ENCODE peak calls at places on chromosomes 2 and 18, in seven cellular contexts. J, Q, K, Z, S, L and Y are unnamed samples.

GRCh38 chr18:8794133-8794986 is 89.0 kb downstream of the MTCL1 start:
- DNase-seq in J (no peak), Q (peak), K (peak), Z (no peak), S (no peak), L (peak), Y (no peak)

GRCh38 chr2:85886585-85886984 is 2.2 kb downstream of the ST3GAL5 start:
- DNase-seq in J (peak), Q (no peak), K (no peak), Z (no peak), S (peak), L (peak), Y (no peak)

GRCh38 chr2:84674586-84674985 is 158.3 kb downstream of the DNAH6 start:
- DNase-seq in J (no peak), Q (no peak), K (no peak), Z (no peak), S (no peak), L (no peak), Y (no peak)

GRCh38 chr2:217275091-217275490 is 415.2 kb upstream of the TNP1 start:
- DNase-seq in J (no peak), Q (no peak), K (no peak), Z (no peak), S (no peak), L (no peak), Y (no peak)

GRCh38 chr2:54954705-54955357 is 95.4 kb downstream of the RTN4 start:
- DNase-seq in J (no peak), Q (no peak), K (no peak), Z (no peak), S (no peak), L (no peak), Y (no peak)

GRCh38 chr18:227902-228301 is 39.9 kb downstream of the THOC1 start:
- DNase-seq in J (no peak), Q (no peak), K (no peak), Z (no peak), S (no peak), L (no peak), Y (no peak)

GRCh38 chr2:105166671-105167070 is 74.9 kb upstream of the GPR45 start:
- DNase-seq in J (no peak), Q (no peak), K (no peak), Z (peak), S (no peak), L (no peak), Y (peak)

GRCh38 chr2:241379481-241380480 is 23.7 kb downstream of the FARP2 start:
- DNase-seq in J (no peak), Q (no peak), K (no peak), Z (no peak), S (no peak), L (peak), Y (no peak)

GRCh38 chr2:235320341-235320740 is 173.5 kb upstream of the AGAP1 start:
- DNase-seq in J (no peak), Q (no peak), K (no peak), Z (no peak), S (no peak), L (no peak), Y (no peak)

GRCh38 chr2:6909431-6910385 is 7.5 kb upstream of the RNF144A start:
- DNase-seq in J (no peak), Q (no peak), K (no peak), Z (no peak), S (no peak), L (no peak), Y (no peak)

GRCh38 chr18:42310956-42311355 is 355.9 kb downstream of the PIK3C3 start:
- DNase-seq in J (no peak), Q (no peak), K (no peak), Z (no peak), S (no peak), L (peak), Y (no peak)